ENCODE peak calls at places on chromosomes 12 and 14, in nine cellular contexts. V, T, B, I, H, Q, S, L and U are unnamed samples. For H3K4me1, the result is how much of the 10 kb centered on the place peaks cover.

GRCh38 chr14:95008445-95009217 is 148.7 kb downstream of the DICER1 start:
- DNase-seq in V (no peak), T (no peak), B (no peak), I (no peak), H (no peak), Q (no peak), S (no peak), L (no peak), U (no peak)

GRCh38 chr14:51289169-51289568 is 49.1 kb downstream of the TMX1 start:
- DNase-seq in V (no peak), T (no peak), B (no peak), I (no peak), H (no peak), Q (no peak), S (no peak), L (no peak), U (no peak)

GRCh38 chr12:109296431-109296830 is 12.7 kb downstream of the FOXN4 start:
- DNase-seq in V (no peak), T (no peak), B (no peak), I (no peak), H (no peak), Q (no peak), S (no peak), L (no peak), U (no peak)

GRCh38 chr12:68791897-68792481 is 16.0 kb upstream of the MDM2 start:
- DNase-seq in V (no peak), T (no peak), B (no peak), I (no peak), H (no peak), Q (no peak), S (no peak), L (no peak), U (no peak)

GRCh38 chr12:5200276-5201087 is 156.8 kb downstream of the KCNA5 start:
- DNase-seq in V (peak), T (peak), B (no peak), I (no peak), H (peak), Q (no peak), S (peak), L (peak), U (no peak)

GRCh38 chr14:97196336-97196735 is 399.2 kb downstream of the VRK1 start:
- DNase-seq in V (no peak), T (no peak), B (no peak), I (no peak), H (no peak), Q (no peak), S (no peak), L (no peak), U (no peak)

GRCh38 chr12:92854344-92854743 is 74.8 kb downstream of the EEA1 start:
- DNase-seq in V (no peak), T (no peak), B (no peak), I (no peak), H (no peak), Q (no peak), S (no peak), L (no peak), U (no peak)

GRCh38 chr14:100576091-100577085 is 10.8 kb downstream of the BEGAIN start:
- DNase-seq in V (peak), T (peak), B (no peak), I (no peak), H (no peak), Q (no peak), S (no peak), L (no peak), U (no peak)

GRCh38 chr14:55116246-55117030 is 12.6 kb upstream of the LGALS3 start:
- DNase-seq in V (no peak), T (no peak), B (no peak), I (no peak), H (no peak), Q (no peak), S (no peak), L (no peak), U (no peak)

GRCh38 chr12:121376754-121377697 is 22.9 kb upstream of the RNF34 start:
- DNase-seq in V (no peak), T (no peak), B (no peak), I (no peak), H (no peak), Q (no peak), S (no peak), L (no peak), U (no peak)

GRCh38 chr14:69260979-69261605 is 1.1 kb downstream of the GALNT16 start:
- DNase-seq in V (peak), T (peak), B (no peak), I (no peak), H (no peak), Q (no peak), S (peak), L (peak), U (no peak)

GRCh38 chr12:105761075-105761474 is 377.7 kb downstream of the NUAK1 start:
- DNase-seq in V (no peak), T (no peak), B (no peak), I (peak), H (no peak), Q (peak), S (no peak), L (no peak), U (no peak)

GRCh38 chr12:5797661-5798060 is 147.4 kb downstream of the ANO2 start:
- DNase-seq in V (no peak), T (no peak), B (no peak), I (no peak), H (no peak), Q (no peak), S (peak), L (no peak), U (no peak)

GRCh38 chr12:27273114-27273513 is 29.0 kb downstream of the STK38L start:
- DNase-seq in V (no peak), T (no peak), B (no peak), I (no peak), H (no peak), Q (no peak), S (no peak), L (no peak), U (no peak)

GRCh38 chr14:98227000-98227726 is 1044.8 kb downstream of the BCL11B start:
- DNase-seq in V (no peak), T (no peak), B (no peak), I (no peak), H (no peak), Q (no peak), S (no peak), L (no peak), U (no peak)

GRCh38 chr12:26523708-26524150 is 309.3 kb downstream of the ITPR2 start:
- DNase-seq in V (peak), T (peak), B (no peak), I (peak), H (no peak), Q (peak), S (peak), L (peak), U (peak)

GRCh38 chr14:21987937-21988336 is 314.3 kb upstream of the OR4E1 start:
- DNase-seq in V (no peak), T (no peak), B (no peak), I (peak), H (peak), Q (no peak), S (no peak), L (no peak), U (peak)

GRCh38 chr12:47731723-47732122 is 6.4 kb upstream of the ENDOU start:
- DNase-seq in V (no peak), T (no peak), B (no peak), I (no peak), H (no peak), Q (no peak), S (no peak), L (no peak), U (no peak)

GRCh38 chr12:121762269-121762668 is 31.2 kb downstream of the RHOF start:
- DNase-seq in V (no peak), T (peak), B (no peak), I (no peak), H (no peak), Q (peak), S (no peak), L (no peak), U (no peak)

GRCh38 chr12:67540920-67541624 is 107.5 kb upstream of the DYRK2 start:
- DNase-seq in V (no peak), T (no peak), B (no peak), I (no peak), H (no peak), Q (peak), S (no peak), L (no peak), U (peak)

GRCh38 chr12:123180171-123180570 is 29.3 kb upstream of the PITPNM2 start:
- DNase-seq in V (no peak), T (no peak), B (no peak), I (no peak), H (no peak), Q (peak), S (no peak), L (no peak), U (no peak)

GRCh38 chr14:37122288-37122687 is 50.1 kb downstream of the SLC25A21 start:
- DNase-seq in V (no peak), T (no peak), B (no peak), I (no peak), H (no peak), Q (peak), S (no peak), L (no peak), U (peak)

GRCh38 chr14:91228112-91229004 is 16.1 kb downstream of the GPR68 start:
- DNase-seq in V (no peak), T (no peak), B (peak), I (peak), H (peak), Q (peak), S (no peak), L (no peak), U (no peak)

GRCh38 chr12:32988982-32989381 is 92.4 kb upstream of the PKP2 start:
- DNase-seq in V (no peak), T (no peak), B (no peak), I (peak), H (no peak), Q (peak), S (no peak), L (no peak), U (no peak)

GRCh38 chr12:120167529-120168095 is 26.9 kb downstream of the GCN1 start:
- DNase-seq in V (no peak), T (no peak), B (no peak), I (no peak), H (no peak), Q (no peak), S (no peak), L (no peak), U (no peak)

GRCh38 chr14:85574849-85575616 is 45.1 kb downstream of the FLRT2 start:
- DNase-seq in V (no peak), T (no peak), B (no peak), I (no peak), H (no peak), Q (no peak), S (no peak), L (no peak), U (no peak)

GRCh38 chr14:64060648-64061096 is 207.9 kb downstream of the SYNE2 start:
- DNase-seq in V (no peak), T (no peak), B (no peak), I (peak), H (no peak), Q (no peak), S (no peak), L (peak), U (peak)

GRCh38 chr14:72804653-72805180 is 89.2 kb downstream of the DPF3 start:
- DNase-seq in V (no peak), T (no peak), B (no peak), I (no peak), H (no peak), Q (no peak), S (no peak), L (no peak), U (no peak)

GRCh38 chr12:16583991-16584745 is 21.8 kb downstream of the LMO3 start:
- DNase-seq in V (no peak), T (no peak), B (no peak), I (peak), H (no peak), Q (peak), S (no peak), L (no peak), U (peak)

GRCh38 chr14:102985665-102986064 is 63.2 kb downstream of the AMN start:
- DNase-seq in V (no peak), T (no peak), B (no peak), I (no peak), H (no peak), Q (no peak), S (peak), L (no peak), U (no peak)

GRCh38 chr12:130929363-130929762 is 24.3 kb upstream of the ADGRD1 start:
- DNase-seq in V (no peak), T (no peak), B (no peak), I (no peak), H (no peak), Q (no peak), S (no peak), L (no peak), U (no peak)

GRCh38 chr14:49420201-49420600 is 166.0 kb downstream of the RPS29 start:
- DNase-seq in V (no peak), T (no peak), B (no peak), I (no peak), H (no peak), Q (no peak), S (no peak), L (no peak), U (no peak)

GRCh38 chr14:35052637-35053036 is 6.6 kb downstream of the FAM177A1 start:
- DNase-seq in V (no peak), T (no peak), B (no peak), I (no peak), H (no peak), Q (no peak), S (no peak), L (no peak), U (no peak)

GRCh38 chr14:101367421-101368261 is 193.7 kb upstream of the DIO3 start:
- DNase-seq in V (no peak), T (no peak), B (no peak), I (no peak), H (no peak), Q (no peak), S (no peak), L (no peak), U (no peak)

GRCh38 chr14:38404100-38404541 is 148.2 kb upstream of the CLEC14A start:
- DNase-seq in V (no peak), T (no peak), B (no peak), I (peak), H (no peak), Q (peak), S (no peak), L (no peak), U (no peak)

GRCh38 chr14:105774001-105774400 is 247.6 kb downstream of the TMEM121 start:
- DNase-seq in V (no peak), T (no peak), B (no peak), I (no peak), H (no peak), Q (no peak), S (no peak), L (no peak), U (no peak)
- TF ChIP-seq CTCF in V (no peak), T (no peak), B (no peak), I (no peak), H (no peak), Q (no peak), S (no peak), L (no peak), U (no peak)

GRCh38 chr12:2265461-2266167 is 212.8 kb downstream of the CACNA1C start:
- DNase-seq in V (no peak), T (no peak), B (no peak), I (peak), H (no peak), Q (peak), S (no peak), L (no peak), U (no peak)
- H3K4me1 ChIP-seq in V (half or more), T (under half), B (under half), I (under half), H (under half), Q (half or more), S (under half), L (under half), U (under half)

GRCh38 chr14:105028251-105028927 is 7.5 kb upstream of the CDCA4 start:
- DNase-seq in V (no peak), T (no peak), B (no peak), I (no peak), H (no peak), Q (no peak), S (no peak), L (no peak), U (peak)

GRCh38 chr14:105025429-105025828 is 4.5 kb upstream of the CDCA4 start:
- DNase-seq in V (no peak), T (no peak), B (no peak), I (no peak), H (no peak), Q (no peak), S (no peak), L (no peak), U (no peak)

GRCh38 chr14:105026789-105027563 is 6.1 kb upstream of the CDCA4 start:
- DNase-seq in V (no peak), T (no peak), B (no peak), I (no peak), H (no peak), Q (peak), S (no peak), L (no peak), U (peak)

GRCh38 chr14:105023791-105024480 is 3.1 kb upstream of the CDCA4 start:
- DNase-seq in V (no peak), T (no peak), B (no peak), I (no peak), H (no peak), Q (peak), S (no peak), L (no peak), U (peak)

GRCh38 chr14:105026033-105026785 is 5.3 kb upstream of the CDCA4 start:
- DNase-seq in V (no peak), T (no peak), B (no peak), I (no peak), H (no peak), Q (peak), S (no peak), L (no peak), U (peak)
- H3K27ac ChIP-seq in V (no peak), T (no peak), B (no peak), I (no peak), H (no peak), Q (peak), S (no peak), L (no peak), U (peak)

GRCh38 chr14:93057586-93058280 is 58.0 kb downstream of the ITPK1 start:
- DNase-seq in V (no peak), T (no peak), B (no peak), I (no peak), H (no peak), Q (no peak), S (no peak), L (no peak), U (no peak)

GRCh38 chr14:93060841-93061240 is 54.9 kb downstream of the ITPK1 start:
- DNase-seq in V (no peak), T (no peak), B (no peak), I (no peak), H (no peak), Q (no peak), S (no peak), L (no peak), U (no peak)

GRCh38 chr14:93061380-93062012 is 54.2 kb downstream of the ITPK1 start:
- DNase-seq in V (no peak), T (no peak), B (no peak), I (no peak), H (no peak), Q (no peak), S (no peak), L (no peak), U (no peak)

GRCh38 chr14:93059260-93059659 is 56.5 kb downstream of the ITPK1 start:
- DNase-seq in V (no peak), T (no peak), B (no peak), I (no peak), H (no peak), Q (no peak), S (no peak), L (no peak), U (no peak)

DNA sequence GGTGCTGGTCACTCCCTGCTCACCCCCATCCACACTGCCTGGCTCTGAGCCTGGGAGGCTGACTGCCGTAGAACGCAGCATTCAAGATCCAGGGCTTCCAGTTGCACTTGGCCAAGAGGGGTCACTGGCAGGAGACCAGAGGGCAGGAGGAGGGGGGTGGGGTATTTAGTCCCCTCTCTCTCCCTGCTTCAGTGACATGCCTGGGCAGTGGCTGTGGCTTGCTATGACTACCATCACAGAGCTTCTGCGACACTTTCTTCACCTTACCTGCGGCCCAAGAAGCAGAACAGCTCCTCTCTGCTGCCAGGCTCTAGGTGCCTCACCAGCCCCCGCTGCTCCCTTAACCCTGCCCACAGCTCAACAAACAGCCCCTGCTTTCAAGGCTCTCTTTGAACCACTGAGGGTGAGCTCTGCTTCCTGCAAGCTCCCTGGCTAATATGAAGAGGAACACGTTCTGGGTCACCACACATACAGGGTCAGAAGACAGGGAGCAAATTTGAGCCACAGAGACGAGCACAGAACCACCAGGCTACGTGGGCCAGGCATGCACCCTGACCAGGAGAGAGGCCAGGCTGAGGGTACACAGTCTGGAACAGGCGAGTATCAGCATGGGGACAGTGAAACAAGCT is 55.7 kb downstream of the ITPK1 start:
- DNase-seq in V (no peak), T (peak), B (peak), I (no peak), H (peak), Q (no peak), S (no peak), L (no peak), U (no peak)
- TF ChIP-seq CTCF in V (no peak), T (no peak), B (no peak), I (no peak), H (no peak), Q (no peak), S (no peak), L (no peak), U (no peak)

GRCh38 chr12:94182971-94183701 is 34.8 kb downstream of the PLXNC1 start:
- DNase-seq in V (no peak), T (no peak), B (no peak), I (peak), H (no peak), Q (no peak), S (no peak), L (no peak), U (no peak)
- H3K4me1 ChIP-seq in V (under half), T (under half), B (under half), I (under half), H (under half), Q (under half), S (under half), L (under half), U (under half)

DNA sequence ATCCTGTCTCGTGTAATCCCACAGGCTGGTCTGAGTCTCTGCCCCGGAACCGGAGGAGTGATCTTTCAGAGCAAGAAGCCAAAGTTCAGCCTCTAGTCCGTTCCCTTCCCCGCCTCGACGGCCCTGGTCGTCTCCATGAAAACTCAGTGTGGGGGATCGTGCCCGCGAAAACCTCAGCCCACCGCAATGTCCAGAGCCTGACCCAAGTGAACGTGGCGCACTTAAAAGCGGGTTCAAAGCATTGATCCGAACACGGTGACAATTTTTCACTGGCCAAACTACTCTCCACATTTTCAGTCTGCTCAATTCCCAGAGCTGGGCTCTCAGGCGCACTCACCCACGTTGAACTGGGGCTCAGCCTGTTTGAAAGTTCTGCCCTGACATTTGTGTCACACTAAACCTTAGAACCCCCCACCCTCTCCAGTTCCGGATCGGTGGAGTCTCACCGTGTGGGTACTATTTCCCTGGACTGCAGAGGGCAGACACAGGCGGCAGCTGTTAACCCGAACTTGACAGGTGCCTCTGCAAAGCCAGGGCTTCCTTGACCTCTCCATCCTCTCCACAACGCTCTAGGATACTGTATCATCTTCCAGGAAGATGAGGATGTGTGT is 883 bp upstream of the PRICKLE1 start:
- DNase-seq in V (peak), T (peak), B (no peak), I (peak), H (no peak), Q (no peak), S (no peak), L (peak), U (no peak)
- H3K27ac ChIP-seq in V (peak), T (no peak), B (no peak), I (peak), H (no peak), Q (peak), S (peak), L (no peak), U (no peak)

DNA sequence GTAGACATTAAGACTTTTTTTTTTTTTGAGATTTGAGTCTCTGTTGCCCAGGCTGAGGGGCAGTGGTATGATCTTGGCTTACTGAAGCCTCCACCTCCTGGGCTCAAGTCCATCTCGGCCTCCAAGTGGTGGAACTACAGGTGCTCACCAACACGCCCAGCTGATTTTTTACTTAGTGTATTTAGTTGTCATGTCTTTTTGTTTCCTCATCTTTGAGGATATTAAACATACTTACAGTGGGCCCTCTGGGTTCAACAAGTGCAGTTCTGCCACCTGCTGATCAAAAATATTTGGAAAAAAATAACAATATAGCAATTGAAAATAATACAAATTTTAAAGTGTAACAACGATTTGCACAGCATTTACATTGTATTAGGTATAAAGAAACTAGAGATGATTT is 4.4 kb upstream of the B4GALNT1 start:
- DNase-seq in V (no peak), T (no peak), B (no peak), I (no peak), H (no peak), Q (no peak), S (no peak), L (no peak), U (no peak)
- TF ChIP-seq CTCF in V (no peak), T (no peak), B (no peak), I (no peak), H (no peak), Q (no peak), S (no peak), L (no peak), U (peak)